ENCODE peak calls at places on chromosomes 2 and 18, in eight cellular contexts. C is small intestine; Z is stimulated activated CD8-positive, alpha-beta memory T cell treated with anti-CD3 and anti-CD28 coated beads, Interleukin-4, amount 100 ng/mL, for 1 hour; Y is NCI-H1417; K is upper lobe of right lung; F is stimulated activated CD4-positive, alpha-beta T cell treated with anti-CD3 and anti-CD28 coated beads, Interleukin-2, amount 100 ng/mL, for 48 hours; G is neural crest cell; A is MM.1S. L is an unnamed sample.

GRCh38 chr18:69838620-69839411 is 108.9 kb downstream of the CD226 start:
- DNase-seq in C (peak; percentile 6), Z (no peak), Y (no peak), K (no peak), F (peak; percentile 9), G (no peak), A (no peak), L (no peak)

GRCh38 chr18:11078491-11078890 is 70.9 kb downstream of the PIEZO2 start:
- DNase-seq in C (peak; percentile 63), Z (no peak), Y (no peak), K (no peak), F (no peak), G (no peak), A (no peak), L (no peak)

GRCh38 chr2:174585657-174586056 is 11.9 kb downstream of the WIPF1 start:
- DNase-seq in C (no peak), Z (no peak), Y (no peak), K (no peak), F (no peak), G (no peak), A (no peak), L (no peak)

GRCh38 chr2:205727174-205727573 is 44.9 kb downstream of the NRP2 start:
- DNase-seq in C (no peak), Z (no peak), Y (no peak), K (no peak), F (no peak), G (no peak), A (no peak), L (no peak)

GRCh38 chr18:12726774-12727550 is 24.1 kb downstream of the PSMG2 start:
- DNase-seq in C (peak; percentile 65), Z (peak; percentile 15), Y (peak; percentile 66), K (no peak), F (peak; percentile 66), G (peak; percentile 88), A (peak; percentile 63), L (peak; percentile 86)

GRCh38 chr2:1614564-1614963 is 129.8 kb downstream of the PXDN start:
- DNase-seq in C (no peak), Z (no peak), Y (no peak), K (no peak), F (no peak), G (no peak), A (peak; percentile 16), L (no peak)

GRCh38 chr2:239660390-239661228 is 259.8 kb upstream of the HDAC4 start:
- DNase-seq in C (no peak), Z (no peak), Y (no peak), K (no peak), F (no peak), G (no peak), A (no peak), L (no peak)

GRCh38 chr2:236968101-236968886 is 117.4 kb upstream of the COPS8 start:
- DNase-seq in C (peak; percentile 73), Z (no peak), Y (no peak), K (no peak), F (no peak), G (no peak), A (no peak), L (no peak)

GRCh38 chr2:45782968-45783367 is 131.5 kb downstream of the PRKCE start:
- DNase-seq in C (no peak), Z (no peak), Y (no peak), K (no peak), F (no peak), G (peak; percentile 7), A (no peak), L (no peak)

GRCh38 chr2:193845604-193846003 is 1650.9 kb upstream of the TMEFF2 start:
- DNase-seq in C (no peak), Z (no peak), Y (no peak), K (no peak), F (no peak), G (no peak), A (no peak), L (no peak)

GRCh38 chr18:10930078-10930477 is 219.3 kb downstream of the PIEZO2 start:
- DNase-seq in C (no peak), Z (no peak), Y (no peak), K (no peak), F (no peak), G (no peak), A (no peak), L (no peak)

GRCh38 chr2:46416739-46417403 is 62.5 kb upstream of the TMEM247 start:
- DNase-seq in C (no peak), Z (no peak), Y (no peak), K (no peak), F (no peak), G (no peak), A (no peak), L (no peak)

GRCh38 chr18:5546660-5547059 is 2.9 kb upstream of the EPB41L3 start:
- DNase-seq in C (no peak), Z (no peak), Y (peak; percentile 26), K (no peak), F (no peak), G (peak; percentile 18), A (no peak), L (peak; percentile 76)

GRCh38 chr2:126880262-126880800 is 18.4 kb upstream of the TEX51 start:
- DNase-seq in C (no peak), Z (no peak), Y (no peak), K (peak; percentile 39), F (no peak), G (no peak), A (no peak), L (no peak)

GRCh38 chr18:55968550-55968949 is 380.6 kb upstream of the TCF4 start:
- DNase-seq in C (no peak), Z (no peak), Y (no peak), K (no peak), F (no peak), G (no peak), A (no peak), L (no peak)

GRCh38 chr2:29232041-29232440 is 116.8 kb downstream of the CLIP4 start:
- DNase-seq in C (no peak), Z (no peak), Y (no peak), K (no peak), F (no peak), G (no peak), A (no peak), L (no peak)

GRCh38 chr2:236826727-236827126 is 257.1 kb downstream of the ACKR3 start:
- DNase-seq in C (peak; percentile 60), Z (no peak), Y (no peak), K (no peak), F (no peak), G (no peak), A (no peak), L (no peak)

GRCh38 chr18:26656944-26657536 is 108.7 kb upstream of the KCTD1 start:
- DNase-seq in C (peak; percentile 43), Z (no peak), Y (peak; percentile 53), K (peak; percentile 92), F (no peak), G (peak; percentile 53), A (peak; percentile 60), L (peak; percentile 63)

GRCh38 chr2:142128105-142128504 is 2.7 kb downstream of the LRP1B start:
- DNase-seq in C (no peak), Z (no peak), Y (no peak), K (no peak), F (no peak), G (no peak), A (no peak), L (no peak)

GRCh38 chr18:68797901-68798300 is at the start of gene CCDC102B:
- DNase-seq in C (no peak), Z (no peak), Y (no peak), K (no peak), F (no peak), G (no peak), A (no peak), L (peak; percentile 80)